ENCODE peak calls at places on chromosomes 5 and 9, in five cellular contexts. T, U, K, R and H are unnamed samples. For H3K4me1, the result is how much of the 10 kb centered on the place peaks cover.

GRCh38 chr9:129305246-129305645 is 127.2 kb upstream of the IER5L start:
- DNase-seq in U (no peak), R (no peak), K (no peak), T (no peak), H (peak)

GRCh38 chr9:136860933-136861873 is 4.9 kb downstream of the EDF1 start:
- DNase-seq in T (no peak), U (no peak), R (no peak), K (no peak), H (peak)

GRCh38 chr9:18296702-18297531 is 177.0 kb upstream of the ADAMTSL1 start:
- DNase-seq in U (peak), T (no peak), K (no peak), R (no peak), H (no peak)

GRCh38 chr5:123754167-123754840 is 242.3 kb downstream of the CSNK1G3 start:
- DNase-seq in R (no peak), K (no peak), U (peak), T (no peak), H (no peak)

GRCh38 chr9:19994296-19994695 is 205.5 kb upstream of the SLC24A2 start:
- DNase-seq in K (no peak), U (peak), R (no peak), T (no peak), H (no peak)

GRCh38 chr5:77168884-77169254 is 41.6 kb upstream of the PDE8B start:
- DNase-seq in R (peak), K (peak), U (no peak), T (peak), H (no peak)

GRCh38 chr9:31839273-31839672 is 545.2 kb upstream of the ACO1 start:
- DNase-seq in R (no peak), T (no peak), K (no peak), U (no peak), H (no peak)

GRCh38 chr9:137173795-137174664 is 2.2 kb upstream of the TMEM210 start:
- DNase-seq in R (no peak), K (no peak), U (no peak), T (no peak), H (no peak)

GRCh38 chr5:92977766-92978555 is 603.1 kb downstream of the NR2F1-AS1 start:
- DNase-seq in R (no peak), K (no peak), U (no peak), T (no peak), H (no peak)

GRCh38 chr5:78779771-78780616 is 131.4 kb upstream of the LHFPL2 start:
- DNase-seq in U (peak), T (no peak), K (no peak), R (no peak), H (no peak)

GRCh38 chr5:159038907-159039306 is 60.8 kb downstream of the EBF1 start:
- DNase-seq in K (no peak), U (no peak), T (no peak), R (no peak), H (no peak)

GRCh38 chr9:128940946-128941755 is 6.3 kb downstream of the DOLK start:
- DNase-seq in K (no peak), R (no peak), U (no peak), T (no peak), H (no peak)

GRCh38 chr9:112028242-112029221 is 131.9 kb downstream of the UGCG start:
- DNase-seq in K (no peak), U (no peak), R (no peak), T (no peak), H (no peak)

GRCh38 chr9:68777070-68777763 is 72.2 kb downstream of the PIP5K1B start:
- DNase-seq in U (no peak), T (no peak), K (no peak), R (no peak), H (no peak)

GRCh38 chr5:54838843-54839242 is 146.6 kb downstream of the ESM1 start:
- DNase-seq in R (no peak), U (no peak), K (no peak), T (no peak), H (no peak)

GRCh38 chr5:169757016-169757415 is 119.9 kb downstream of the DOCK2 start:
- DNase-seq in K (no peak), T (no peak), R (no peak), U (no peak), H (no peak)

GRCh38 chr9:123825337-123825736 is 104.6 kb downstream of the DENND1A start:
- DNase-seq in U (no peak), T (no peak), K (no peak), R (no peak), H (no peak)

GRCh38 chr5:139481580-139482049 is 943 bp downstream of the STING1 start:
- DNase-seq in U (peak), R (peak), K (no peak), T (no peak), H (no peak)

GRCh38 chr5:147752666-147753290 is 29.8 kb downstream of the JAKMIP2 start:
- DNase-seq in K (no peak), T (no peak), U (no peak), R (no peak), H (no peak)

GRCh38 chr5:180323929-180324632 is 29.1 kb downstream of the GFPT2 start:
- DNase-seq in R (no peak), K (no peak), T (no peak), U (peak), H (no peak)

GRCh38 chr9:136345281-136346156 is 18.0 kb downstream of the DNLZ start:
- DNase-seq in U (peak), R (no peak), T (no peak), K (peak), H (no peak)

GRCh38 chr5:157561105-157561504 is 14.5 kb downstream of the ADAM19 start:
- DNase-seq in U (no peak), K (no peak), T (no peak), R (no peak), H (no peak)

GRCh38 chr5:157560560-157560959 is 15.0 kb downstream of the ADAM19 start:
- DNase-seq in K (no peak), T (no peak), U (no peak), R (no peak), H (no peak)

GRCh38 chr5:157558089-157558595 is 17.4 kb downstream of the ADAM19 start:
- DNase-seq in R (no peak), U (peak), K (no peak), T (no peak), H (no peak)

GRCh38 chr5:157558681-157559080 is 16.9 kb downstream of the ADAM19 start:
- DNase-seq in K (no peak), T (no peak), U (no peak), R (no peak), H (no peak)

GRCh38 chr5:157559301-157559700 is 16.3 kb downstream of the ADAM19 start:
- DNase-seq in U (peak), T (no peak), K (no peak), R (no peak), H (no peak)
- H3K4me1 ChIP-seq in U (under half), T (under half), K (under half), R (under half), H (under half)

GRCh38 chr5:539469-540214 is 15.4 kb upstream of the SLC9A3 start:
- DNase-seq in U (no peak), T (no peak), K (no peak), R (no peak), H (peak)

GRCh38 chr5:538271-538771 is 14.1 kb upstream of the SLC9A3 start:
- DNase-seq in U (no peak), K (no peak), R (no peak), T (no peak), H (peak)

GRCh38 chr5:537621-538071 is 13.4 kb upstream of the SLC9A3 start:
- DNase-seq in K (no peak), U (no peak), R (no peak), T (no peak), H (peak)

GRCh38 chr5:540215-541147 is 16.2 kb upstream of the SLC9A3 start:
- DNase-seq in T (no peak), U (no peak), K (no peak), R (no peak), H (no peak)

DNA sequence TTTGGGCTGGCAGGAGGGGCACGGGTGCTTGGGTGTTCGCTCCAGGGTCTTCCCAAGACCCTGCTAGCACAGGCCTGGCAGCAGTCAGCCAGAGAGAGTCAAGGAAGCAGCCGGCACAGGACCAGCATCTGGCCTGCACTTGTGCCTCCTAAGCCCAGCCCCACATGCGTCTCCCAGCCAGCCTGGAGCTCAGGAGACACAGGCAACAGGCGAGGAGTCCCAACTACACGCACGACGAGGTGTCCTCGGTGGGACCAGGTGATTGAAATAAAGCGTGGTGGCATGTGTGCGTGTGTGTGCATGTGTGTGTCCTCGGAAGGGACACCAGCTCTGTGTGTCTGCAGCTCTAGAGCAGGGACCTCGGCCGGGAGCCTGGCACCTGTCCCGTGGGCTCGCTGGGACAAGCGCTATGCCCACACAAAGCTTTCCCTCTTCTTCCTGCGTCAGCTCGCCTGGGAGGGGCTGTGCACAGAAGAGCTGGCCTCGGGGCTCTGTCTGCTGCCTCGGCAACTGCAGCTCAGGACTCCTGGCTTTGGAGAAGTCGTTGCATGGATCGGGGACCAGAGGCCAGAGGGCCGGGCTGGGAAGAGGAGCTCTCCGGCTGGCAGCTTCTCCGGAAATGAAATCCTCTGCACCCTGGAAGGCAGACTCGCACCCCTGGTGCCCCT is 14.7 kb upstream of the SLC9A3 start:
- DNase-seq in T (no peak), U (no peak), R (no peak), K (no peak), H (no peak)
- H3K4me3 ChIP-seq in T (no peak), U (no peak), R (no peak), K (no peak), H (no peak)

GRCh38 chr5:172694541-172694940 is 53.5 kb downstream of the NEURL1B start:
- DNase-seq in R (no peak), U (no peak), K (no peak), T (no peak), H (no peak)
- H3K4me1 ChIP-seq in R (under half), U (under half), K (under half), T (under half), H (under half)

DNA sequence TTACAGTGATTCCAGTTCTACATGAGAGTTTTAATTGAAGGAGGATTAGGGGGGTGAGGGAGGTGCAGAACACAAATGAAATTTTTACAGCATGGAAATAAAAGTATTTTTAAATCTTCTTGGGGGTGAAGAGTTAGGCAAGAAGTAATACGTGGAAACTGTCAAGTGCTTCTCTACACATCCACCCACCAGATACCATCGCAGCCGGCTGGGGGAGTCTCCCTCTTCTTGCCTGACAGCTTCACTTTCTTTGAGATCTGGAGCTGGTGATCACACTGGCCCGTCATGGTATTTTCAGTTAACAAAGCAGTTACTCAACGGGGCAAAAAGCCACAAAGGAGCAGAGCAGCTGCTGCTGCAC is 2.6 kb upstream of the NR4A3 start:
- DNase-seq in U (no peak), K (no peak), T (no peak), R (no peak), H (no peak)
- H3K4me3 ChIP-seq in U (peak), K (peak), T (peak), R (peak), H (peak)

DNA sequence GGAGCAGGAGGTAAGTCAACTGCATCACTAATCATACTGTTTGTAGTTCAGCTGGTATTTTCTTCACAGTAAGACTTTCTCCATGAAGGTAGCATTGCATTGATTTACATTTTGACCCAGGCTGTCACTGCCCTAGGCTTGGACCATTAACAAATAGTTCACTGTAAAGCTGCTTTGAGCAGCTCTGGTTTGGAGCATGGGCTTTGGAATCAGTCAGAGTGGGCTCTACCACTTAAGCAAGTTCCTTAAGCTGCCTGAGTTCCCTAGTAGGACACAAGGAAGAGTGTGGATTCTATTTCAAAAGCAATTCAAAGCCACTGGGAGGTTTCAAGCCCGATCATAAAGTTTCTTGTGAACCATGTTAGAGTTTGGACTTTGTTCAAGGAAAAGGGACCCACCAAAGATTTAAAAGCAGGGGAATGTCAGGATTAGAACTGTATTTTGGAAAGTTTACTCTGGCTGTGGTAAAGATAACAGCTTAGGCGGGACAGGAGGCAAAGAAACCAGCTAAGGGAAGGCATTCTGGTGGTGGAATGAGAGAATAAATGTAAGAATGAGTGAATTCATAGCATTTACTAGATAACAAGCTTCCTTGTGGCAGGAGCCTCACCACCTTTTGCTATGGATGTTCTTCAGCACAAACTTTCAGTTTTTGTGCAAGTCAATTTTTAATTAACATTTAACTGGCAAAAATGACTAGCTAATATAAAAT is 12.3 kb upstream of the PANK3 start:
- DNase-seq in K (no peak), T (no peak), U (no peak), R (no peak), H (no peak)
- H3K4me1 ChIP-seq in K (under half), T (under half), U (under half), R (under half), H (under half)

GRCh38 chr5:14673443-14673842 is 8.9 kb downstream of the OTULIN start:
- DNase-seq in K (no peak), U (no peak), R (no peak), T (no peak), H (no peak)
- H3K4me3 ChIP-seq in K (no peak), U (no peak), R (no peak), T (no peak), H (no peak)

DNA sequence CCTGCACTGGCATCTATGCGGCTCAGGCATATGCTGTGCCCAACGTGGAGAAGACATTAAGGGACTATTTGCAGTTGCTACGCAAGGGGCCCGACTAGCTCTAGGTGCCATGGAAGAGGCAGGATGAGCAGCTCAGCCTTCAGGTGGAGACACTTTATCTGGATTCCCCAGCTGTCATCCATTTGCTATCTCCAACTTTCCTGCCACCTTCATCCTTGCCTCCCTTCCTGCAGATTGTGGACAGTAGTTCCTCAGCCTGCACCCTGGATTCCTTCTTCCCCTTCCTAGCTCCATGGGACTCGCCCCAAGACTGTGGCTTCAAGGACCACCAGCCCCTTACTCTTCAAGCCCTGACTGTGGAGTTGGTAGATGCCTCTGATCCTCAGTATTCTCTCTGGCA is 2.0 kb downstream of the SLC35A4 start:
- DNase-seq in K (no peak), R (no peak), U (no peak), T (no peak), H (no peak)
- H3K4me1 ChIP-seq in K (under half), R (under half), U (under half), T (under half), H (under half)

DNA sequence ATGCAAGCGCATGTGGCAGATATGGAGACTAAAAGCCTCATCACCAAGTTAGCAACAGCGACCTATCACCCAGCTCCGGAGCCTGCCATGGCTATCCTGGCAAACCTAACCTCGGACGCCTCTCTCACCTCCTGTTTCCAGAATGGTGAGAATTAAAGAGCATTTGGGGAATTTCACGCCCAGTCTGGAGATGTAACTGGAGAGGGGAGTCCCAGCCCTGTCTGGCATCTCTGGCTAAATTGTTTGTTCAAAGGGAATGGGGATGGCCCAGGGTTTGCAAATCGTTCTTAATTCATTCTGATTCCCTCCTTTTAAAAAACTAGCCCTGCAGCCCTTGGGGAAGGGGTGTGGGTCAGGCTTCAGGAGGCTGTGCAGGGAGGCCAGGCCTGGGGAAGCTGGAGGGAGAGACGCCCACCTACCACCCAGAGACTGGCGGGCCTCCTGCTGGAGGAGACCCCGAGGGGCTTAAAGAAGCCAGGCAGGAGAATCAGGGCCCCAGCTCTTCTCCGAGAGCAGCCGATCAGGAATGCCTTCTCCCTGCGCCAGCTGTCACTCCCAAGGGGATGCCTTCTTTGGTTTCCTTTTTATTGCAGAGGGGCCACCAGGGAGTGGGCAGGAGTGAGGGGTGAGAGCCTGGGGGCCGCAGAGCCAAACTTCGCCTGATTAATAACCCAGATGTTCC is 971 bp upstream of the COL5A1 start:
- DNase-seq in U (no peak), K (no peak), R (no peak), T (no peak), H (no peak)
- H3K4me3 ChIP-seq in U (no peak), K (peak), R (peak), T (peak), H (no peak)